ENCODE peak calls at places on chromosomes 12 and 14, in eight cellular contexts. T is cardiac fibroblast, B is adrenal gland, H is IMR-90, E is endothelial cell, A is testis, L is GM13977, F is OCI-LY7. C is an unnamed sample.
A peak's percentile ranks its signal among the peaks of the same experiment; 100 is the strongest.

GRCh38 chr14:33432407-33433023 is 493.8 kb downstream of the NPAS3 start:
- DNase-seq in L (no peak), H (peak; percentile 18), F (peak; percentile 41), T (peak; percentile 61), A (peak; percentile 68), B (peak; percentile 33), E (peak; percentile 13), C (no peak)

GRCh38 chr12:100229876-100230275 is 29.3 kb downstream of the ACTR6 start:
- DNase-seq in E (no peak), L (no peak), B (no peak), A (no peak), F (no peak), T (no peak), H (no peak), C (no peak)

GRCh38 chr14:85316701-85317100 is 213.2 kb upstream of the FLRT2 start:
- DNase-seq in F (no peak), E (no peak), T (no peak), A (no peak), L (no peak), H (peak; percentile 15), B (no peak), C (no peak)

GRCh38 chr14:51607677-51608076 is 44.0 kb upstream of the FRMD6 start:
- DNase-seq in B (no peak), E (no peak), F (no peak), H (peak; percentile 59), A (peak; percentile 17), T (peak; percentile 33), L (no peak), C (no peak)

GRCh38 chr14:61472025-61472672 is 150.8 kb downstream of the PRKCH start:
- DNase-seq in E (no peak), T (peak; percentile 96), L (no peak), A (no peak), H (peak; percentile 99), F (peak; percentile 74), B (peak; percentile 48), C (no peak)

GRCh38 chr12:13049816-13050215 is 5.6 kb downstream of the FAM234B start:
- DNase-seq in L (no peak), H (peak; percentile 65), T (peak; percentile 78), F (no peak), A (no peak), E (peak; percentile 15), B (no peak), C (no peak)

GRCh38 chr14:50954811-50955372 is 10.6 kb upstream of the PYGL start:
- DNase-seq in E (no peak), B (no peak), F (peak; percentile 63), T (peak; percentile 79), L (peak; percentile 71), H (peak; percentile 79), A (no peak), C (peak; percentile 44)

GRCh38 chr12:99852666-99853065 is 132.1 kb downstream of the ANKS1B start:
- DNase-seq in T (no peak), F (no peak), H (no peak), L (no peak), B (no peak), E (no peak), A (no peak), C (no peak)

GRCh38 chr14:61140872-61141271 is 140.3 kb downstream of the TMEM30B start:
- DNase-seq in H (peak; percentile 96), E (no peak), L (no peak), F (no peak), A (no peak), T (peak; percentile 74), B (no peak), C (no peak)

GRCh38 chr12:21528953-21529352 is 2.9 kb downstream of the SPX start:
- DNase-seq in B (no peak), A (no peak), F (no peak), H (no peak), T (peak; percentile 6), L (no peak), E (no peak), C (no peak)

GRCh38 chr12:109446869-109447268 is 30.2 kb downstream of the KCTD10 start:
- DNase-seq in T (no peak), H (no peak), B (no peak), F (no peak), L (no peak), E (no peak), A (no peak), C (no peak)

GRCh38 chr12:52156757-52157565 is 34.9 kb downstream of the KRT80 start:
- DNase-seq in B (peak; percentile 75), F (peak; percentile 64), H (peak; percentile 42), T (peak; percentile 66), L (peak; percentile 78), A (peak; percentile 86), E (peak; percentile 88), C (peak; percentile 78)

GRCh38 chr14:103805708-103806107 is 41.7 kb downstream of the PPP1R13B start:
- DNase-seq in L (no peak), T (no peak), A (no peak), F (no peak), B (no peak), E (no peak), H (no peak), C (no peak)

GRCh38 chr12:92556622-92557421 is 146.0 kb upstream of the PLEKHG7 start:
- DNase-seq in H (no peak), L (no peak), A (no peak), F (no peak), B (no peak), E (no peak), T (no peak), C (no peak)
- TF ChIP-seq CTCF in H (no peak), L (no peak), A (no peak), F (no peak), B (no peak), E (no peak), T (no peak), C (no peak)

GRCh38 chr12:59396519-59396918 is 199.3 kb upstream of the SLC16A7 start:
- DNase-seq in T (no peak), B (no peak), L (no peak), E (no peak), A (no peak), H (no peak), F (no peak), C (no peak)
- TF ChIP-seq CTCF in T (no peak), B (no peak), L (no peak), E (no peak), A (no peak), H (no peak), F (no peak), C (no peak)

DNA sequence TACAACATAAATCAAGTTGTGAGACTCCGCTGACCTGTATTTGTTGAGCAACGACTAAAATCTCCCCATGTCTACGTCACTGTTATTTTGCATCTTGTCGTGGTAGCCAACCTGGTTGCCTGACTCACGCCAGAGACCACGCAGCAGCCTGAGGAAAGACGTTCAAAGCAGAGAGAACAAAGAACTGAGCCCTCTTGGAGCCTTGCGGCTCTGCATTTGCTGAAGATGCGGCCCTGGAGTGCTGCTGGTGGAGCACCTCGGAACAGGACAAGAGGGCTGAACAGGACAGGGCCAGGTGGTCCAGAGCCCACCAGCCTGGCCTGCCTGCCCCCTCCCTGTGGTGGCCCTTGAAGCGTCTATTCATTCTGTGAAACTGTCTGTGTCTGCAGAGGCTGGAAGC is 21.4 kb upstream of the DIO3 start:
- DNase-seq in H (no peak), B (no peak), F (no peak), E (no peak), T (no peak), L (no peak), A (no peak), C (no peak)
- TF ChIP-seq CTCF in H (no peak), B (no peak), F (no peak), E (no peak), T (no peak), L (no peak), A (no peak), C (no peak)

GRCh38 chr14:74549588-74549987 is 56.0 kb downstream of the ISCA2 start:
- DNase-seq in A (no peak), F (no peak), E (no peak), T (peak; percentile 31), B (no peak), H (no peak), L (no peak), C (no peak)
- TF ChIP-seq CTCF in A (no peak), F (no peak), E (no peak), T (peak; percentile 49), B (no peak), H (peak; percentile 39), L (peak; percentile 18), C (no peak)

GRCh38 chr12:72264548-72265175 is 7.5 kb upstream of the TRHDE start:
- DNase-seq in H (peak; percentile 48), E (no peak), F (peak; percentile 13), B (no peak), A (no peak), L (peak; percentile 7), T (peak; percentile 20), C (no peak)
- TF ChIP-seq CTCF in H (peak; percentile 57), E (peak; percentile 37), F (peak; percentile 79), B (peak; percentile 34), A (peak; percentile 32), L (peak; percentile 31), T (peak; percentile 34), C (peak; percentile 38)

DNA sequence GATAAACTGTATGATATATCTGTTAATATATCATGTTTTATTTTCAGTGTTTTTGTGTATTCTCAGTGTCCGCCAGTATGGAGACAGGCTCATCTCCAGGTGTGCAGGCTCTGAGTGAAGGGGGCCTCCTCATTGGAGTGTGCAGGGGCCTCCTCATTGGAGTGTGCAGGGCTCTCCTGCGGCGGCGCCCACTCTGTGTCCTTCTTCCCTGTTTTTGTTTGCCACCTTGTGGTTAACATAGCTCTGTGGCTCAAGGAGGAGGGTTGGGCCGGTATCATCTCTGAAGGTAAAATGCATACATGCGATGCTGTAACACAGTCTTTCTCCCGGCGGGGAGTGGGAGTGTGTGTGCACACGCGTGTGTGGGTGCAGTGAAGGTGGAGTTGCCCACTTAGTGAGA is 429.5 kb downstream of the ZFP36L1 start:
- DNase-seq in E (peak; percentile 37), A (no peak), T (no peak), B (no peak), F (peak; percentile 62), L (no peak), H (no peak), C (no peak)
- TF ChIP-seq CTCF in E (peak; percentile 17), A (no peak), T (no peak), B (no peak), F (peak; percentile 61), L (no peak), H (no peak), C (no peak)

GRCh38 chr14:65286443-65286842 is 126.1 kb upstream of the FUT8 start:
- DNase-seq in F (peak; percentile 93), H (no peak), B (no peak), L (peak; percentile 60), A (no peak), T (peak; percentile 39), E (no peak), C (peak; percentile 57)
- TF ChIP-seq CTCF in F (peak; percentile 94), H (no peak), B (no peak), L (peak; percentile 52), A (no peak), T (peak; percentile 4), E (peak; percentile 15), C (peak; percentile 57)

C was measured in GM10248.